ENCODE peak calls at places on chromosome 19, in eight cellular contexts. D is spleen, T is HCT116, U is kidney, O is Peyer's patch, R is brain microvascular endothelial cell, C is neural progenitor cell, Y is keratinocyte. H is an unnamed sample.

GRCh38 chr19:289651-290538 is 1.3 kb downstream of the PLPP2 start:
- DNase-seq in D (no peak), T (peak; percentile 74), U (peak; percentile 88), O (no peak), R (peak; percentile 33), C (no peak), Y (peak; percentile 57), H (peak; percentile 37)

GRCh38 chr19:32720936-32721250 is 1.3 kb downstream of the TDRD12 start:
- DNase-seq in D (no peak), T (no peak), U (no peak), O (no peak), R (no peak), C (no peak), Y (no peak), H (no peak)

GRCh38 chr19:54100560-54100959 is at the start of gene OSCAR:
- DNase-seq in D (peak; percentile 82), T (no peak), U (peak; percentile 65), O (no peak), R (no peak), C (no peak), Y (no peak), H (no peak)

GRCh38 chr19:1019980-1020867 is 699 bp downstream of the TMEM259 start:
- DNase-seq in D (peak; percentile 91), T (no peak), U (peak; percentile 91), O (no peak), R (no peak), C (peak; percentile 43), Y (no peak), H (peak; percentile 52)

GRCh38 chr19:32012886-32013635 is 332.3 kb upstream of the ZNF507 start:
- DNase-seq in D (no peak), T (no peak), U (no peak), O (no peak), R (no peak), C (peak; percentile 28), Y (no peak), H (no peak)

GRCh38 chr19:15550847-15551182 is 42.5 kb downstream of the CYP4F22 start:
- DNase-seq in D (peak; percentile 49), T (no peak), U (no peak), O (no peak), R (no peak), C (no peak), Y (no peak), H (no peak)

GRCh38 chr19:48629599-48630288 is 7.4 kb downstream of the DBP start:
- DNase-seq in D (peak; percentile 82), T (peak; percentile 96), U (peak; percentile 90), O (no peak), R (peak; percentile 56), C (peak; percentile 95), Y (no peak), H (no peak)

GRCh38 chr19:39941151-39941550 is 6.7 kb upstream of the FCGBP start:
- DNase-seq in D (no peak), T (no peak), U (no peak), O (no peak), R (no peak), C (no peak), Y (no peak), H (peak; percentile 51)

GRCh38 chr19:43534811-43535761 is 2.1 kb downstream of the ZNF575 start:
- DNase-seq in D (peak; percentile 87), T (no peak), U (peak; percentile 89), O (peak; percentile 56), R (peak; percentile 56), C (peak; percentile 92), Y (no peak), H (peak; percentile 40)

GRCh38 chr19:30692517-30692870 is 320.3 kb downstream of the ZNF536 start:
- DNase-seq in D (no peak), T (no peak), U (no peak), O (no peak), R (no peak), C (peak; percentile 18), Y (no peak), H (no peak)

GRCh38 chr19:23991170-23991569 is 76.5 kb downstream of the ZNF726 start:
- DNase-seq in D (no peak), T (no peak), U (no peak), O (no peak), R (peak; percentile 8), C (no peak), Y (peak; percentile 9), H (no peak)

GRCh38 chr19:33472696-33473624 is 48.6 kb downstream of the PEPD start:
- DNase-seq in D (peak; percentile 20), T (no peak), U (no peak), O (no peak), R (peak; percentile 96), C (no peak), Y (peak; percentile 65), H (no peak)

GRCh38 chr19:45518469-45518826 is 11.2 kb downstream of the VASP start:
- DNase-seq in D (no peak), T (no peak), U (no peak), O (no peak), R (no peak), C (no peak), Y (no peak), H (no peak)

GRCh38 chr19:45780448-45781281 is 1.6 kb downstream of the DMPK start:
- DNase-seq in D (no peak), T (no peak), U (no peak), O (no peak), R (no peak), C (no peak), Y (no peak), H (no peak)

GRCh38 chr19:39544201-39544903 is 4.4 kb upstream of the EID2 start:
- DNase-seq in D (no peak), T (no peak), U (no peak), O (no peak), R (no peak), C (no peak), Y (no peak), H (no peak)

GRCh38 chr19:38049105-38049649 is 142.2 kb downstream of the SIPA1L3 start:
- DNase-seq in D (peak; percentile 86), T (no peak), U (no peak), O (peak; percentile 72), R (peak; percentile 59), C (no peak), Y (no peak), H (peak; percentile 31)

GRCh38 chr19:14507704-14508246 is 10.4 kb downstream of the DNAJB1 start:
- DNase-seq in D (no peak), T (no peak), U (no peak), O (no peak), R (peak; percentile 92), C (no peak), Y (no peak), H (no peak)

GRCh38 chr19:3699071-3699740 is 1.1 kb downstream of the PIP5K1C start:
- DNase-seq in D (peak; percentile 81), T (no peak), U (no peak), O (no peak), R (no peak), C (peak; percentile 39), Y (no peak), H (peak; percentile 26)

GRCh38 chr19:10566658-10567410 is 1.0 kb upstream of the KRI1 start:
- DNase-seq in D (peak; percentile 89), T (no peak), U (peak; percentile 84), O (peak; percentile 73), R (no peak), C (no peak), Y (no peak), H (peak; percentile 53)

GRCh38 chr19:50365434-50366306 is at the start of gene NAPSA:
- DNase-seq in D (peak; percentile 76), T (no peak), U (peak; percentile 65), O (peak; percentile 52), R (no peak), C (no peak), Y (no peak), H (no peak)

GRCh38 chr19:50371914-50372475 is 4.3 kb upstream of the NR1H2 start:
- DNase-seq in D (no peak), T (no peak), U (no peak), O (no peak), R (no peak), C (no peak), Y (no peak), H (no peak)

DNA sequence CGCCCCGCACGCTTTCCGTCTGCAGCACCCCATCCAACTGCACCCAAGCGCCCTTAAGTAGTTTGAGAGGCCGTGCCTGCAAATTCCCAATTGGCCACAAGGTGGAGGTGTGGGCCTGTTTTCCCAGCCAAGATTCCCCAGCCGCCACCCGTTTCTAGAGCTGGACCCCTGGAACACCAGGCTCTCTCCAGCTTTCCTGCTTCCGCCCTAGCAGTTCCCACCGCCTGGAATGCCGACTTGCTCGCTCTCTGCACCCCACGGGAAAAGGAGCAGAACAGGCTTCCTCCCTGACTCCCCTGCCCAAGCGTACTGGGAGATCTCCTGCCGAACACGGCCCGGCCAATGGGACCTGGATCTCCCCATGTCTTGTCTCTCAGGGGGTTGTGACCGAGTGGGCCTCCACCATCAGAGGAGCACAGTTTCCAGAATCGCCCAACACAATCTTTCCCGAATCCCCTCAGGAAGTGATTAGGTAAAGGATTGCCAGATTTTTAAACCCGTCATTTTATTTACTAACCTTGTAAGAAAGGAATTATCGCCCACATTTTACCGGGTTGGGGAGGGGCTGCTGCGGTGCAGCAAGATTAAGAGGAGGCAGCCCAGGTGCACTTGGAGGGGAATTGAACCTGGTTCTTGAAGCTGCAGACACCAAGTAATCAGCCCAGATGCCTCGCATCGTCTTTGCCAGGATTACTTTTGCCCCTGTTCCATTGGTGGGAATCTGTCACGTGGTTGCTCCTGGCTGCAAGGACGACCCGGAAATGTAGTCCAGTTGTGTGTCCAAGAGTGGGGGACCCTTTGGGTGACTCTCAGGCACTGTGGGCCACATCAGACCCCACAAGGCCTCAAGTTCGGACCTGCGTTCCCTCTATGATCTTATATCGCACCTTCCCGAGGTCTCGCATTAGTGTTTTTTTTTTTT is 3.5 kb upstream of the NAPSA start:
- DNase-seq in D (peak; percentile 90), T (peak; percentile 74), U (peak; percentile 89), O (peak; percentile 88), R (peak; percentile 87), C (peak; percentile 88), Y (no peak), H (peak; percentile 70)
- H3K4me3 ChIP-seq in D (peak overlapping the region; percentile 58), T (peak overlapping the region; percentile 74), U (peak overlapping the region; percentile 72), O (peak overlapping the region; percentile 58), R (peak overlapping the region; percentile 75), C (peak overlapping the region; percentile 52), Y (peak overlapping the region; percentile 87), H (peak overlapping the region; percentile 52)

DNA sequence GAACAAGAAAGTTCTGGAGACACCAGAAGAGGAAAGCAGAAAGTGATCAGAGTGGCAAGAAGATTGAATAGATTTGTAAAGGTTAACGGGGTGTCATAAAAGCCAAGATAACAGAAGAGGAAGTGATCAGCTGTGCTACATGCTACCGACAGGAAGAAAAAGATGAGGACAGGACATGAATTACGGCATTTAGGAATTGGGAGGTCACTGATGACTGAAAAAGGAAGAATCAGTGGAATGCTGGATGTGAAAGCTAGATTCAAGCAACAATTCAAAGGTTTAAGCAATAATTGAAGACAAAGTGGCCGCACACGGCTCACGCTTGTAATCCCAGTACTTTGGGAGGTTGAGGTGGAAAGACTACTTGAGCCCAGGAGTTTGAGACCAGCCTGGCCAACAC is 15.1 kb downstream of the ZNF160 start:
- DNase-seq in D (no peak), T (no peak), U (no peak), O (no peak), R (peak; percentile 37), C (no peak), Y (no peak), H (no peak)
- H3K27ac ChIP-seq in D (peak overlapping the region; percentile 81), T (no peak overlapping the region), U (no peak overlapping the region), O (no peak overlapping the region), R (peak overlapping the region; percentile 85), C (no peak overlapping the region), Y (no peak overlapping the region), H (no peak overlapping the region)

GRCh38 chr19:42113641-42114348 is 18.5 kb downstream of the POU2F2 start:
- DNase-seq in D (peak; percentile 89), T (peak; percentile 64), U (no peak), O (peak; percentile 78), R (peak; percentile 96), C (no peak), Y (peak; percentile 97), H (no peak)
- TF ChIP-seq CTCF in D (no peak), T (no peak), U (no peak), O (no peak), R (peak; percentile 56), C (no peak), Y (peak; percentile 63), H (no peak)

GRCh38 chr19:6730153-6730804 is 7.1 kb downstream of the GPR108 start:
- DNase-seq in D (no peak), T (no peak), U (peak; percentile 94), O (peak; percentile 74), R (no peak), C (peak; percentile 76), Y (no peak), H (no peak)
- H3K4me3 ChIP-seq in D (no peak overlapping the region), T (peak overlapping the region; percentile 22), U (no peak overlapping the region), O (no peak overlapping the region), R (no peak overlapping the region), C (no peak overlapping the region), Y (no peak overlapping the region), H (no peak overlapping the region)

H was measured in CD8-positive, alpha-beta T cell.